ENCODE peak calls at places on chromosomes 3 and 15, in seven cellular contexts. Y, W, I, U, P, K and O are unnamed samples.

GRCh38 chr3:82222401-82222800 is 461.0 kb upstream of the GBE1 start:
- DNase-seq in Y (no peak), W (no peak), I (no peak), U (no peak), P (no peak), K (no peak), O (no peak)

GRCh38 chr3:23620044-23620443 is 185.7 kb upstream of the UBE2E1 start:
- DNase-seq in Y (no peak), W (no peak), I (peak; percentile 6), U (no peak), P (no peak), K (no peak), O (no peak)

GRCh38 chr3:122313261-122313660 is 11.8 kb upstream of the CSTA start:
- DNase-seq in Y (no peak), W (no peak), I (peak; percentile 22), U (no peak), P (no peak), K (no peak), O (no peak)

GRCh38 chr15:101248274-101248673 is 3.6 kb downstream of the CHSY1 start:
- DNase-seq in Y (no peak), W (no peak), I (no peak), U (no peak), P (no peak), K (no peak), O (no peak)

GRCh38 chr15:29885183-29885582 is 62.9 kb upstream of the TJP1 start:
- DNase-seq in Y (no peak), W (no peak), I (no peak), U (no peak), P (no peak), K (no peak), O (no peak)

GRCh38 chr15:42118650-42119531 is 24.5 kb upstream of the PLA2G4D start:
- DNase-seq in Y (no peak), W (no peak), I (peak; percentile 42), U (no peak), P (no peak), K (peak; percentile 11), O (no peak)

GRCh38 chr3:181729071-181729915 is 17.6 kb downstream of the SOX2 start:
- DNase-seq in Y (no peak), W (no peak), I (no peak), U (no peak), P (no peak), K (no peak), O (no peak)

GRCh38 chr15:98455899-98456298 is 192.4 kb upstream of the IGF1R start:
- DNase-seq in Y (no peak), W (no peak), I (no peak), U (no peak), P (no peak), K (no peak), O (no peak)

GRCh38 chr3:184377374-184377773 is 633 bp downstream of the THPO start:
- DNase-seq in Y (no peak), W (no peak), I (no peak), U (no peak), P (peak; percentile 23), K (no peak), O (no peak)

GRCh38 chr3:159765860-159766294 is 222.8 kb upstream of the IL12A start:
- DNase-seq in Y (no peak), W (no peak), I (no peak), U (no peak), P (no peak), K (no peak), O (no peak)

GRCh38 chr3:98553751-98554150 is 22.0 kb downstream of the GPR15 start:
- DNase-seq in Y (no peak), W (no peak), I (no peak), U (no peak), P (no peak), K (no peak), O (no peak)

GRCh38 chr15:60363903-60364302 is 33.9 kb downstream of the ANXA2 start:
- DNase-seq in Y (no peak), W (no peak), I (no peak), U (no peak), P (no peak), K (no peak), O (no peak)

GRCh38 chr15:60369696-60370095 is 28.1 kb downstream of the ANXA2 start:
- DNase-seq in Y (no peak), W (no peak), I (no peak), U (no peak), P (no peak), K (no peak), O (no peak)

GRCh38 chr15:60362318-60363023 is 35.3 kb downstream of the ANXA2 start:
- DNase-seq in Y (no peak), W (no peak), I (peak; percentile 31), U (no peak), P (peak; percentile 11), K (no peak), O (no peak)

GRCh38 chr15:60363024-60363674 is 34.6 kb downstream of the ANXA2 start:
- DNase-seq in Y (no peak), W (no peak), I (no peak), U (no peak), P (no peak), K (no peak), O (no peak)

DNA sequence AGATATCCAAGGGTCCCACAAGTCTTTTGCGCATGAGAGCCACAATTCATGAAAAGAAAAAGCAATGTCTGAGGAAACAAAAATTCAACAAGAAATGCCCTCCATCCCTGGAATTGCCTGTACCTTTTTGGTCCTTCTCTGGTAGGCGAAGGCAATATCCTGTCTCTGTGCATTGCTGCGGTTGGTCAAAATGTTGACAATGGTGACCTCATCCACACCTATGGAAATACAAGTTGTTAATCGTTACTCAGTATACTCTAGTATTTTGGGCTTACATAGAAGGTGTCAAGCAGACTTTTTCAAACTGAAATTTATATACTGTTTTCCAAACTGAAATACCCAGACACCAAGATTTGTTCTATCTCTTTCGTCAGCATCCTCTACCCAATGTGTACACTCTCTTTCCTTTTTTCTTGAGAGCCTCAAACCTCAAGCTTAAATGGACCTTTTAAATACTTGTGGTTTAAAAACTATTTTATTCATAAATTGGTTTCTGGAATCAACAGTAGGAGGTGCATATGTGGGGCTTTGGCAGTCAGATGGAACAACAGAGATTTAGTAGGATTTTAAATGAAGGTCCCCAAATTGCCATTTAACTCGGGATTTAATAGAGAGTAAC is 33.4 kb downstream of the ANXA2 start:
- DNase-seq in Y (no peak), W (no peak), I (no peak), U (no peak), P (no peak), K (no peak), O (no peak)
- TF ChIP-seq CTCF in Y (no peak), W (no peak), I (no peak), U (no peak), P (no peak), K (no peak), O (no peak)

GRCh38 chr3:157088506-157089454 is 71.2 kb downstream of the CCNL1 start:
- DNase-seq in Y (peak; percentile 96), W (peak; percentile 98), I (peak; percentile 93), U (peak; percentile 96), P (peak; percentile 91), K (peak; percentile 93), O (no peak)
- TF ChIP-seq CTCF in Y (peak; percentile 14), W (no peak), I (no peak), U (no peak), P (peak; percentile 54), K (no peak), O (peak; percentile 10)

GRCh38 chr15:70362911-70363310 is 265.2 kb upstream of the TLE3 start:
- DNase-seq in Y (peak; percentile 29), W (peak; percentile 61), I (no peak), U (peak; percentile 75), P (peak; percentile 17), K (no peak), O (no peak)
- TF ChIP-seq CTCF in Y (peak; percentile 60), W (peak; percentile 75), I (peak; percentile 29), U (peak; percentile 86), P (peak; percentile 83), K (no peak), O (peak; percentile 84)

GRCh38 chr15:78914027-78914764 is 30.6 kb downstream of the CTSH start:
- DNase-seq in Y (peak; percentile 57), W (no peak), I (peak; percentile 42), U (no peak), P (peak; percentile 14), K (peak; percentile 68), O (no peak)
- TF ChIP-seq CTCF in Y (peak; percentile 41), W (no peak), I (peak; percentile 39), U (peak; percentile 65), P (peak; percentile 48), K (no peak), O (peak; percentile 75)

DNA sequence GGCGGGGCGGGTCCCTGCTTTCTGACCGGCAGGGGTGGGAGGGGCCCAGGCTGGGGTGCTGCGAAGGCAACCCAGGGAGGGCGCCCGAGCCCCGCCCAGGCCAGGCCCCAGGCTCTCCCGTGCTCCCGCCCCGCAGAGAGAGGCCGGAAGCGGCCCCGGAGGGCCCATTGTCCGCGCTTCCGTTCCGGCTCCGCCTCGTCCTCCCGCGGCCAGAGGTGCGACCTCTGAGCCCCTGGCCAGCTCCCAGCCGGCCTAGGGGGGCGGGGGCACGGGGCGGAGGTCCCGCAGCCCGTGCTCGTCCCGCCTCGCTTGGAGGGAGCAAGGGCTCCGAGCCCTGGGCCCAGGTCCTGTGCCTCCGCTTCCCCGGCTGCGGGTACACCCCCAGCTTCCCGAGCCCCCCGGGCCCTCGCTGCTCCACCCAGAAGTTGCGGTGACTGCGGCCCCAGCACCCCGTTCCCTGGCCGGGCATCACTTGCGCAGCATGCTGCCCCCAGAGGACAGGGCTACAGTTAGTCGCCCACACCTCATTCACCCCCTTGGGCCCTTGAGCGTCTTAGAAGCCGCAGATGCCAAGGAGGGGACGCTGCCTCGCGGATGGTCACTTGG is 20.4 kb upstream of the PLXND1 start:
- DNase-seq in Y (peak; percentile 96), W (peak; percentile 83), I (peak; percentile 94), U (peak; percentile 96), P (peak; percentile 90), K (no peak), O (no peak)
- TF ChIP-seq CTCF in Y (peak; percentile 6), W (no peak), I (no peak), U (no peak), P (peak; percentile 46), K (no peak), O (no peak)

GRCh38 chr15:78872155-78872971 is at the start of gene MORF4L1:
- DNase-seq in Y (peak; percentile 97), W (peak; percentile 96), I (peak; percentile 97), U (peak; percentile 99), P (peak; percentile 88), K (peak; percentile 96), O (no peak)

GRCh38 chr15:78872972-78873795 is 494 bp downstream of the MORF4L1 start:
- DNase-seq in Y (peak; percentile 79), W (peak; percentile 88), I (peak; percentile 96), U (peak; percentile 91), P (peak; percentile 81), K (peak; percentile 72), O (no peak)

GRCh38 chr15:78878356-78878755 is 5.7 kb downstream of the MORF4L1 start:
- DNase-seq in Y (no peak), W (no peak), I (peak; percentile 50), U (no peak), P (no peak), K (no peak), O (no peak)

GRCh38 chr15:78875107-78875914 is 2.6 kb downstream of the MORF4L1 start:
- DNase-seq in Y (no peak), W (no peak), I (no peak), U (no peak), P (no peak), K (no peak), O (no peak)

GRCh38 chr15:78873796-78874761 is 1.4 kb downstream of the MORF4L1 start:
- DNase-seq in Y (no peak), W (no peak), I (peak; percentile 61), U (no peak), P (no peak), K (no peak), O (no peak)
- TF ChIP-seq CTCF in Y (no peak), W (no peak), I (no peak), U (no peak), P (no peak), K (no peak), O (peak; percentile 5)